ENCODE peak calls at places on chromosome 5, in nine cellular contexts. Y is psoas muscle, O is adrenal gland, J is kidney, C is endothelial cell, R is NB4, X is heart left ventricle, D is osteocyte, K is neural crest cell. U is an unnamed sample.

GRCh38 chr5:38099205-38100144 is 158.9 kb upstream of the EGFLAM start:
- DNase-seq in X (no peak), Y (no peak), O (no peak), R (no peak), J (no peak), D (no peak), K (no peak), C (no peak), U (no peak)

GRCh38 chr5:51302358-51302757 is 80.9 kb upstream of the ISL1 start:
- DNase-seq in C (no peak), O (no peak), K (no peak), R (no peak), D (no peak), Y (no peak), X (no peak), J (no peak), U (no peak)

GRCh38 chr5:147858520-147858919 is 20.0 kb upstream of the SCGB3A2 start:
- DNase-seq in Y (no peak), D (no peak), X (no peak), J (no peak), O (no peak), C (no peak), R (no peak), K (no peak), U (no peak)

GRCh38 chr5:58002318-58002717 is 457.6 kb downstream of the PLK2 start:
- DNase-seq in D (no peak), R (no peak), X (no peak), Y (no peak), C (no peak), K (no peak), J (no peak), O (no peak), U (no peak)

GRCh38 chr5:160685695-160686094 is 166.3 kb downstream of the ATP10B start:
- DNase-seq in O (no peak), X (no peak), D (no peak), Y (no peak), C (peak), R (peak), J (no peak), K (no peak), U (no peak)

GRCh38 chr5:4862500-4862899 is 277.6 kb upstream of the ADAMTS16 start:
- DNase-seq in R (peak), X (no peak), C (no peak), J (no peak), K (no peak), D (no peak), O (no peak), Y (no peak), U (no peak)

GRCh38 chr5:136132087-136132486 is 558 bp upstream of the SMAD5 start:
- DNase-seq in D (no peak), O (no peak), X (peak), Y (peak), K (no peak), J (no peak), C (peak), R (peak), U (no peak)

GRCh38 chr5:141597814-141598213 is 21.0 kb downstream of the DIAPH1 start:
- DNase-seq in C (no peak), X (no peak), J (no peak), K (no peak), Y (no peak), R (no peak), D (no peak), O (no peak), U (no peak)

GRCh38 chr5:113036321-113036720 is 59.7 kb downstream of the DCP2 start:
- DNase-seq in D (no peak), O (no peak), X (no peak), Y (no peak), K (no peak), J (no peak), R (no peak), C (no peak), U (no peak)

GRCh38 chr5:96538831-96539250 is 105.8 kb upstream of the PCSK1 start:
- DNase-seq in X (no peak), D (no peak), J (no peak), Y (no peak), K (no peak), R (peak), O (no peak), C (no peak), U (no peak)

GRCh38 chr5:6634327-6634713 is 1.1 kb downstream of the SRD5A1 start:
- DNase-seq in D (no peak), X (no peak), C (no peak), J (no peak), K (no peak), Y (no peak), O (no peak), R (peak), U (no peak)

GRCh38 chr5:35134278-35135030 is 86.7 kb upstream of the AGXT2 start:
- DNase-seq in J (no peak), X (no peak), C (no peak), Y (no peak), R (no peak), D (no peak), K (no peak), O (no peak), U (no peak)

GRCh38 chr5:116382874-116383266 is 191.8 kb downstream of the SEMA6A start:
- DNase-seq in R (no peak), O (no peak), X (no peak), K (no peak), J (no peak), D (no peak), Y (no peak), C (no peak), U (no peak)

GRCh38 chr5:53407373-53407772 is 73.1 kb upstream of the FST start:
- DNase-seq in C (no peak), R (no peak), O (no peak), K (no peak), J (no peak), Y (no peak), X (no peak), D (no peak), U (no peak)

GRCh38 chr5:462051-462481 is 19.1 kb downstream of the EXOC3 start:
- DNase-seq in X (no peak), Y (no peak), O (peak), J (peak), C (no peak), K (no peak), R (no peak), D (no peak), U (no peak)

GRCh38 chr5:126460459-126460858 is 37.2 kb downstream of the GRAMD2B start:
- DNase-seq in K (no peak), C (no peak), D (no peak), Y (no peak), J (no peak), R (no peak), O (no peak), X (no peak), U (no peak)

GRCh38 chr5:37859805-37860204 is 20.0 kb upstream of the GDNF start:
- DNase-seq in R (peak), C (no peak), X (no peak), O (no peak), K (no peak), D (no peak), J (no peak), Y (no peak), U (no peak)

GRCh38 chr5:124887223-124887622 is 140.8 kb upstream of the ZNF608 start:
- DNase-seq in J (no peak), Y (no peak), O (peak), D (no peak), C (no peak), K (no peak), X (no peak), R (no peak), U (no peak)

GRCh38 chr5:90119531-90119940 is 290.0 kb downstream of the CETN3 start:
- DNase-seq in K (no peak), Y (no peak), O (no peak), J (no peak), X (no peak), R (no peak), C (no peak), D (no peak), U (no peak)

GRCh38 chr5:6568383-6568782 is 64.5 kb downstream of the NSUN2 start:
- DNase-seq in C (no peak), J (no peak), O (no peak), X (peak), Y (no peak), K (no peak), R (no peak), D (no peak), U (no peak)

GRCh38 chr5:119397518-119398380 is 41.9 kb downstream of the TNFAIP8 start:
- DNase-seq in O (no peak), Y (no peak), C (no peak), R (peak), D (no peak), K (no peak), X (no peak), J (no peak), U (no peak)

GRCh38 chr5:10610058-10610457 is 46.2 kb downstream of the ANKRD33B start:
- DNase-seq in K (no peak), R (no peak), Y (no peak), O (no peak), X (no peak), J (no peak), D (no peak), C (no peak), U (no peak)

GRCh38 chr5:10611290-10611689 is 47.4 kb downstream of the ANKRD33B start:
- DNase-seq in O (no peak), K (no peak), Y (no peak), D (no peak), R (no peak), C (no peak), J (no peak), X (no peak), U (no peak)

GRCh38 chr5:10607023-10607665 is 43.3 kb downstream of the ANKRD33B start:
- DNase-seq in Y (no peak), R (peak), C (peak), K (peak), O (no peak), X (peak), D (no peak), J (no peak), U (no peak)

GRCh38 chr5:10604975-10605374 is 41.1 kb downstream of the ANKRD33B start:
- DNase-seq in D (no peak), Y (no peak), C (no peak), J (no peak), O (no peak), R (no peak), X (no peak), K (no peak), U (no peak)

GRCh38 chr5:10607666-10608442 is 44.0 kb downstream of the ANKRD33B start:
- DNase-seq in C (no peak), D (no peak), K (no peak), Y (peak), R (peak), X (peak), O (peak), J (no peak), U (no peak)
- TF ChIP-seq CTCF in C (no peak), D (peak), K (no peak), Y (no peak), R (peak), X (peak), O (no peak), J (peak), U (peak)

GRCh38 chr5:82290908-82291307 is 12.8 kb upstream of the RPS23 start:
- DNase-seq in R (no peak), O (no peak), Y (no peak), K (no peak), D (no peak), X (no peak), J (no peak), C (no peak), U (no peak)

GRCh38 chr5:82285206-82285605 is 7.1 kb upstream of the RPS23 start:
- DNase-seq in X (no peak), K (no peak), C (no peak), O (no peak), Y (no peak), D (no peak), J (no peak), R (no peak), U (no peak)

GRCh38 chr5:82283893-82284292 is 5.7 kb upstream of the RPS23 start:
- DNase-seq in Y (no peak), O (no peak), C (no peak), X (no peak), K (no peak), J (no peak), R (no peak), D (no peak), U (no peak)

GRCh38 chr5:82290005-82290404 is 11.9 kb upstream of the RPS23 start:
- DNase-seq in C (no peak), D (no peak), J (no peak), R (no peak), K (no peak), X (no peak), O (no peak), Y (no peak), U (no peak)

GRCh38 chr5:82287625-82288024 is 9.5 kb upstream of the RPS23 start:
- DNase-seq in D (no peak), Y (no peak), J (no peak), X (no peak), R (no peak), O (no peak), C (no peak), K (no peak), U (no peak)
- TF ChIP-seq CTCF in D (no peak), Y (no peak), J (no peak), X (no peak), R (no peak), O (no peak), C (no peak), K (no peak), U (no peak)

GRCh38 chr5:102789469-102789868 is 34.4 kb downstream of the PAM start:
- DNase-seq in C (no peak), D (no peak), X (no peak), K (no peak), Y (no peak), R (no peak), J (no peak), O (no peak), U (no peak)

GRCh38 chr5:102795546-102795945 is 40.4 kb downstream of the PAM start:
- DNase-seq in D (no peak), R (no peak), C (no peak), X (no peak), Y (no peak), O (no peak), K (no peak), J (no peak), U (no peak)

GRCh38 chr5:102794677-102795331 is 39.7 kb downstream of the PAM start:
- DNase-seq in J (no peak), Y (no peak), K (no peak), D (no peak), R (no peak), C (no peak), O (peak), X (no peak), U (no peak)

GRCh38 chr5:102794047-102794446 is 38.9 kb downstream of the PAM start:
- DNase-seq in O (no peak), D (no peak), R (no peak), J (no peak), K (no peak), Y (no peak), X (no peak), C (no peak), U (no peak)

DNA sequence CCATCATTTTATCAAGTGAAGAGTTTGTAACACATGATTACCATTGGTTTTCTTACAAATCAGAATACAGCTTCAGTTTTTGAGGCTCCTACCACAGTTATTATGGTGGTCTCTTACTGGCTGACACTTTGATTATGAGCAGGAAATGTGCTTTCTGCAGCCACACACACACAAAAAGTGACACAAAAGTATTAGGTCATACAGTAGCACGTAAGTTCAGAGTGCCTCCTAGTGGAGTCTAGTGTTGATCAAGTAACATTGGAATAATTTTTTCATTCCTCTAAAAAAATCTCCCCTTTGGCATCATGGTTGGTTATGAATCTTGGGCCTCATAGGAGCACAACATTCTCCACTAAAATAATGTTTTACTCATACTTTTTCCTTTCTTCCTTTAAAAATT is 37.6 kb downstream of the PAM start:
- DNase-seq in X (no peak), Y (no peak), R (peak), C (no peak), D (no peak), J (no peak), O (no peak), K (no peak), U (no peak)
- TF ChIP-seq CTCF in X (peak), Y (peak), R (no peak), C (no peak), D (peak), J (peak), O (no peak), K (peak), U (peak)

DNA sequence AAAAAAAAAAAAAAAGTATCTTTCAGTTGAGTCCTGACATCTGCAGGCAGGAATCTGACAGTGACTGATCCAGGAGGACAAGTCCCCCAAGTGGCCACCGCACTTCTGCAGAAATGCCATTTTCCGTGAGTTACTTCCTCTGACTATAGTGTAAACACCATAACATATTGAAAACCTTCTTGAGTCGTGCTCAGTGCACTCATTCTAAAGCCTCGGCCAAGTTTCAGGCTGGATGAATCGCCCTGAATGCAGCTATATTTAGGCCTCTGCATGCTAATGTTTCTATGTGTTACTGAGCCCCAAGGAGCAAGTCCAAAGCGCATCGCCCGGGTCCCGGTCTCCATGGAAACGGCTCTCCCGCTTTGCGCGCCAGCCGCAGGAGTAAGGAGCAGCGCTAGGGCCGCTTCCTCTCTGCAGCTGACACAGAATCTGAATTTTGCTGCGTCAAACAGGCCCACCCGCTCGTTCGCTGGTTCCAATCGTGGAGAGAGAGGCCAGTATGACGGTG is 335.4 kb downstream of the MSX2 start:
- DNase-seq in Y (peak), K (peak), O (peak), D (no peak), J (peak), R (no peak), X (peak), C (peak), U (no peak)
- TF ChIP-seq CTCF in Y (no peak), K (peak), O (no peak), D (no peak), J (no peak), R (no peak), X (peak), C (no peak), U (no peak)

GRCh38 chr5:139273572-139274264 is 19.8 kb upstream of the MATR3 start:
- DNase-seq in K (peak), O (peak), Y (peak), R (peak), J (peak), X (peak), D (peak), C (peak), U (peak)
- TF ChIP-seq CTCF in K (no peak), O (peak), Y (peak), R (no peak), J (no peak), X (peak), D (no peak), C (no peak), U (no peak)